ENCODE peak calls at places on chromosomes 12 and 14, in six cellular contexts. One of them, this sample, is unnamed.

GRCh38 chr12:122992386-122992785 is 11.9 kb downstream of the ARL6IP4 start:
- DNase-seq in iPS DF 19.7: no peak
- DNase-seq in ELF-1: no peak
- DNase-seq in NAMALWA: no peak
- DNase-seq in OCI-LY7: no peak
- DNase-seq in sigmoid colon: no peak
- DNase-seq in this sample: no peak

GRCh38 chr12:93676408-93677194 is 574 bp upstream of the CRADD start:
- DNase-seq in iPS DF 19.7: no peak
- DNase-seq in ELF-1: peak; percentile 9
- DNase-seq in NAMALWA: peak; percentile 13
- DNase-seq in OCI-LY7: no peak
- DNase-seq in sigmoid colon: no peak
- DNase-seq in this sample: no peak

GRCh38 chr14:75648066-75648838 is 12.4 kb downstream of the ERG28 start:
- DNase-seq in iPS DF 19.7: no peak
- DNase-seq in ELF-1: no peak
- DNase-seq in NAMALWA: no peak
- DNase-seq in OCI-LY7: no peak
- DNase-seq in sigmoid colon: peak; percentile 68
- DNase-seq in this sample: no peak

GRCh38 chr12:116070420-116070819 is 207.1 kb downstream of the MED13L start:
- DNase-seq in iPS DF 19.7: no peak
- DNase-seq in ELF-1: no peak
- DNase-seq in NAMALWA: no peak
- DNase-seq in OCI-LY7: no peak
- DNase-seq in sigmoid colon: no peak
- DNase-seq in this sample: no peak

GRCh38 chr12:51534216-51534615 is 56.8 kb upstream of the SCN8A start:
- DNase-seq in iPS DF 19.7: no peak
- DNase-seq in ELF-1: no peak
- DNase-seq in NAMALWA: no peak
- DNase-seq in OCI-LY7: no peak
- DNase-seq in sigmoid colon: no peak
- DNase-seq in this sample: no peak

GRCh38 chr12:6820171-6820570 is 1.4 kb upstream of the GPR162 start:
- DNase-seq in iPS DF 19.7: no peak
- DNase-seq in ELF-1: peak; percentile 6
- DNase-seq in NAMALWA: no peak
- DNase-seq in OCI-LY7: no peak
- DNase-seq in sigmoid colon: no peak
- DNase-seq in this sample: no peak

GRCh38 chr12:51904951-51905471 is 2.3 kb upstream of the ACVRL1 start:
- DNase-seq in iPS DF 19.7: no peak
- DNase-seq in ELF-1: no peak
- DNase-seq in NAMALWA: no peak
- DNase-seq in OCI-LY7: no peak
- DNase-seq in sigmoid colon: peak; percentile 80
- DNase-seq in this sample: peak; percentile 72

GRCh38 chr12:46546634-46547273 is 174.2 kb upstream of the SLC38A2 start:
- DNase-seq in iPS DF 19.7: no peak
- DNase-seq in ELF-1: no peak
- DNase-seq in NAMALWA: no peak
- DNase-seq in OCI-LY7: no peak
- DNase-seq in sigmoid colon: no peak
- DNase-seq in this sample: no peak

GRCh38 chr12:87687362-87687761 is 341.8 kb downstream of the C12orf50 start:
- DNase-seq in iPS DF 19.7: no peak
- DNase-seq in ELF-1: no peak
- DNase-seq in NAMALWA: no peak
- DNase-seq in OCI-LY7: no peak
- DNase-seq in sigmoid colon: no peak
- DNase-seq in this sample: no peak

GRCh38 chr14:90663680-90664079 is 152.6 kb downstream of the TTC7B start:
- DNase-seq in iPS DF 19.7: no peak
- DNase-seq in ELF-1: no peak
- DNase-seq in NAMALWA: no peak
- DNase-seq in OCI-LY7: no peak
- DNase-seq in sigmoid colon: no peak
- DNase-seq in this sample: no peak

GRCh38 chr12:66154776-66155175 is 15.0 kb downstream of the TMBIM4 start:
- DNase-seq in iPS DF 19.7: no peak
- DNase-seq in ELF-1: no peak
- DNase-seq in NAMALWA: no peak
- DNase-seq in OCI-LY7: no peak
- DNase-seq in sigmoid colon: no peak
- DNase-seq in this sample: no peak

GRCh38 chr14:96581902-96582640 is 79.9 kb downstream of the PAPOLA start:
- DNase-seq in iPS DF 19.7: no peak
- DNase-seq in ELF-1: peak; percentile 1
- DNase-seq in NAMALWA: peak; percentile 37
- DNase-seq in OCI-LY7: no peak
- DNase-seq in sigmoid colon: no peak
- DNase-seq in this sample: peak; percentile 54

GRCh38 chr14:28756896-28757570 is 9.6 kb upstream of the FOXG1 start:
- DNase-seq in iPS DF 19.7: no peak
- DNase-seq in ELF-1: peak; percentile 58
- DNase-seq in NAMALWA: peak; percentile 10
- DNase-seq in OCI-LY7: peak; percentile 1
- DNase-seq in sigmoid colon: no peak
- DNase-seq in this sample: no peak

GRCh38 chr12:128513831-128514230 is 246.9 kb downstream of the TMEM132C start:
- DNase-seq in iPS DF 19.7: no peak
- DNase-seq in ELF-1: no peak
- DNase-seq in NAMALWA: no peak
- DNase-seq in OCI-LY7: no peak
- DNase-seq in sigmoid colon: no peak
- DNase-seq in this sample: no peak

GRCh38 chr12:28500373-28501024 is 310.2 kb downstream of the CCDC91 start:
- DNase-seq in iPS DF 19.7: no peak
- DNase-seq in ELF-1: no peak
- DNase-seq in NAMALWA: no peak
- DNase-seq in OCI-LY7: no peak
- DNase-seq in sigmoid colon: no peak
- DNase-seq in this sample: no peak

GRCh38 chr12:71014180-71014785 is 93.7 kb upstream of the PTPRR start:
- DNase-seq in iPS DF 19.7: no peak
- DNase-seq in ELF-1: no peak
- DNase-seq in NAMALWA: peak; percentile 20
- DNase-seq in OCI-LY7: no peak
- DNase-seq in sigmoid colon: no peak
- DNase-seq in this sample: no peak

GRCh38 chr14:75566321-75566720 is 12.1 kb upstream of the FLVCR2 start:
- DNase-seq in iPS DF 19.7: no peak
- DNase-seq in ELF-1: no peak
- DNase-seq in NAMALWA: no peak
- DNase-seq in OCI-LY7: no peak
- DNase-seq in sigmoid colon: no peak
- DNase-seq in this sample: no peak

GRCh38 chr12:19666070-19666469 is 226.8 kb downstream of the AEBP2 start:
- DNase-seq in iPS DF 19.7: no peak
- DNase-seq in ELF-1: no peak
- DNase-seq in NAMALWA: no peak
- DNase-seq in OCI-LY7: no peak
- DNase-seq in sigmoid colon: no peak
- DNase-seq in this sample: no peak

GRCh38 chr12:12562016-12562483 is 613 bp downstream of the DUSP16 start:
- DNase-seq in iPS DF 19.7: no peak
- DNase-seq in ELF-1: peak; percentile 35
- DNase-seq in NAMALWA: peak; percentile 62
- DNase-seq in OCI-LY7: peak; percentile 46
- DNase-seq in sigmoid colon: peak; percentile 67
- DNase-seq in this sample: no peak

GRCh38 chr12:2163172-2163927 is 110.6 kb downstream of the CACNA1C start:
- DNase-seq in iPS DF 19.7: no peak
- DNase-seq in ELF-1: no peak
- DNase-seq in NAMALWA: no peak
- DNase-seq in OCI-LY7: no peak
- DNase-seq in sigmoid colon: peak; percentile 95
- DNase-seq in this sample: peak; percentile 92

GRCh38 chr12:89138048-89138852 is 214.1 kb downstream of the DUSP6 start:
- DNase-seq in iPS DF 19.7: no peak
- DNase-seq in ELF-1: no peak
- DNase-seq in NAMALWA: no peak
- DNase-seq in OCI-LY7: no peak
- DNase-seq in sigmoid colon: no peak
- DNase-seq in this sample: no peak

GRCh38 chr14:103909531-103910261 is 18.6 kb upstream of the TDRD9 start:
- DNase-seq in iPS DF 19.7: no peak
- DNase-seq in ELF-1: no peak
- DNase-seq in NAMALWA: no peak
- DNase-seq in OCI-LY7: no peak
- DNase-seq in sigmoid colon: no peak
- DNase-seq in this sample: no peak

GRCh38 chr14:34498684-34499412 is 36.8 kb upstream of the SPTSSA start:
- DNase-seq in iPS DF 19.7: no peak
- DNase-seq in ELF-1: peak; percentile 34
- DNase-seq in NAMALWA: peak; percentile 24
- DNase-seq in OCI-LY7: peak; percentile 38
- DNase-seq in sigmoid colon: no peak
- DNase-seq in this sample: no peak

GRCh38 chr12:119115296-119115905 is 63.3 kb upstream of the HSPB8 start:
- DNase-seq in iPS DF 19.7: peak; percentile 28
- DNase-seq in ELF-1: peak; percentile 64
- DNase-seq in NAMALWA: peak; percentile 59
- DNase-seq in OCI-LY7: peak; percentile 37
- DNase-seq in sigmoid colon: no peak
- DNase-seq in this sample: no peak

GRCh38 chr12:19916982-19917381 is 451.4 kb upstream of the PDE3A start:
- DNase-seq in iPS DF 19.7: no peak
- DNase-seq in ELF-1: no peak
- DNase-seq in NAMALWA: no peak
- DNase-seq in OCI-LY7: no peak
- DNase-seq in sigmoid colon: no peak
- DNase-seq in this sample: no peak

This sample was measured in cardiac septum.